ENCODE peak calls at places on chromosome 3, in nine cellular contexts. L, D, Z, Q, T, I, R, U and J are unnamed samples.

GRCh38 chr3:47152578-47152977 is 11.3 kb downstream of the SETD2 start:
- DNase-seq in Z (no peak), I (no peak), U (no peak), D (no peak), Q (no peak), R (no peak), T (no peak), L (no peak), J (no peak)

GRCh38 chr3:118809696-118810498 is 224.7 kb downstream of the IGSF11 start:
- DNase-seq in R (no peak), D (peak; percentile 33), Q (no peak), Z (peak; percentile 43), U (no peak), I (no peak), L (no peak), T (no peak), J (no peak)

GRCh38 chr3:98972155-98972554 is 70.7 kb upstream of the DCBLD2 start:
- DNase-seq in R (peak; percentile 97), L (peak; percentile 12), D (no peak), Q (no peak), Z (no peak), T (peak; percentile 93), U (no peak), I (no peak), J (no peak)

GRCh38 chr3:160184655-160185054 is 40.6 kb upstream of the C3orf80 start:
- DNase-seq in Z (no peak), I (no peak), L (no peak), R (peak; percentile 65), U (no peak), T (peak; percentile 71), Q (no peak), D (no peak), J (no peak)

GRCh38 chr3:120982608-120983320 is 74.8 kb downstream of the STXBP5L start:
- DNase-seq in R (no peak), U (no peak), Z (no peak), L (no peak), I (no peak), T (no peak), Q (no peak), D (no peak), J (no peak)

GRCh38 chr3:100254168-100254777 is 6.5 kb upstream of the TBC1D23 start:
- DNase-seq in Z (peak; percentile 53), Q (no peak), D (peak; percentile 24), I (peak; percentile 23), U (no peak), L (peak; percentile 79), R (peak; percentile 84), T (peak; percentile 44), J (peak; percentile 22)

GRCh38 chr3:79339846-79340245 is 428.0 kb downstream of the ROBO1 start:
- DNase-seq in R (no peak), U (no peak), Q (no peak), L (no peak), I (peak; percentile 76), D (no peak), T (no peak), Z (no peak), J (no peak)

GRCh38 chr3:186261638-186262037 is 100.4 kb downstream of the DGKG start:
- DNase-seq in U (no peak), I (no peak), Z (peak; percentile 44), R (no peak), T (no peak), L (no peak), Q (no peak), D (no peak), J (no peak)

GRCh38 chr3:141255864-141256263 is 24.2 kb downstream of the PXYLP1 start:
- DNase-seq in R (no peak), U (no peak), D (no peak), T (no peak), L (no peak), I (no peak), Z (no peak), Q (peak; percentile 60), J (no peak)

DNA sequence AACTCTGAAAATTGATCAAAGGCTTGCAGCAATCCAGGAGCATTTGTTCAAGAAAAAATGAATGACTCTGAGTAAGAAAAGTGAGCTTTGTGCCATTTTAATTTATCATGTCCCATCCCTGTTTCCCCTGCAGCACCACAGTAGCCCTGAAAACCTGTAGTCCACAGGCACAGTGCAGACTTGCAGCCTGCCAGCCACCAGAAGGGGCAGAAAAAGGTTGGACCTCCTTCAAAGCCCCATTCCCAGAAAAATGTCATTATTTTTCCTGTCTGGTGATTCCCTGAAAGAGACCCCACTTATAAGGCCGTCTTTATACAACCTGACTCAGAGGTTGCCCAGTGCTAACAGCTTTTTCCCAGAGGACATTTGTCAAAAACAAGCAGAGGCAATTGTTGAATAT is 137.0 kb upstream of the PLXNA1 start:
- DNase-seq in Q (no peak), I (no peak), U (no peak), R (no peak), Z (no peak), L (no peak), T (no peak), D (no peak), J (no peak)
- TF ChIP-seq CTCF in Q (no peak), I (no peak), U (no peak), R (no peak), Z (no peak), L (no peak), T (no peak), D (no peak), J (no peak)

DNA sequence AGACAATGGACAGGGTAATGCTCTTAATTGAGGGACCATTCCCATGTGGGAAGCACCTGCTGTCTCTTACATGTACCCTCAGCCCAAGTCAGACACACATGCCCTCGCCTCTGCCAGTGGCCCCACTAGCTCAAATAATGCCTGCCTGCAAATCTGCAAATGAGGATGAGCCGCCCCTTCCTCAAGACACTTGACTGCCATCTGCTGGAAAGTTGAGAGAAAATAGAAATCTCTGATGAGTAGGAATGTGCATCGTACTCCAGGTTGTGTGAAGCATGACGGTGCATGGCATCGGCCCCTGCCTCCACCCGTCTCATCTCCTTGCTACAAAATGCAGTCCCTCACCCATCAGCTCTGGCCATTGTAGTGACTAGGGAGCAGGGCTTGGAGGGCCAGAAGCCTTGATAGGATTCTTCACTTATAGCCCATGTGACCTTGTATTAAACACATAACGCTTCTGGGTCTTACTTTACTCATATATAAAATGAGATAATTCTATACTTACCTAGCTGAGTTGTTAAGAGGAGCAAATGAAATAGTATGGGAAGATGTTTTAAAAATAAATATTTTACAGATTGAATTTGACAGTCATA is 6.3 kb upstream of the SCN5A start:
- DNase-seq in T (no peak), Q (no peak), D (no peak), U (no peak), Z (peak; percentile 43), R (peak; percentile 46), L (no peak), I (no peak), J (no peak)
- TF ChIP-seq CTCF in T (peak; percentile 39), Q (no peak), D (peak; percentile 48), U (peak; percentile 73), Z (peak; percentile 34), R (peak; percentile 59), L (peak; percentile 57), I (no peak), J (peak; percentile 62)

DNA sequence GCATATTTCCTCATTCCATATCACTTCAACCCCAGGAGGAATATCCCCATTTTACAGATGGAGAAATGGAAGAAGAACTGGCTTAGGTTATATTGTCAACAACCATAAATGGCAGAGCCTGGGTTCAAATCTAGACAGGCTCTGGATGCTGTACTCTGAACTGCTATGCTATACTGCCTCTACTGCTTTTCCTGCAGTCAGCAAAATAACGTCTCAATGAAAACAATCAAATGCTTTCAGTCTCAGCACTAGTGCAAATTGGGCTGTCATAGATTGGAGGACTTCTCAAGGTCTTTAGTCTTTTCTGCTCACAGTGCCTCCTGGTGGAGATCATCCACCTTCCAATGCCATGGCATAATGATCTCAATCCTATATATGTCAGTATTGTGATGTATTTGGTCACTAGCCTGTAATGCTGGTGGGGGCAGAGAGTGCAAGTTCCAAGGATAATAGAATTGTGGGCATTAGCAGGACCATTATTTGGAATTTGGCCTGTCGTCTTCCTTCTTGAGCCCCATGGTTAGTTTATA is 285.0 kb downstream of the CLSTN2 start:
- DNase-seq in I (no peak), Q (no peak), R (no peak), U (no peak), T (no peak), Z (peak; percentile 17), L (no peak), D (peak; percentile 4), J (no peak)
- TF ChIP-seq CTCF in I (no peak), Q (no peak), R (no peak), U (no peak), T (no peak), Z (no peak), L (no peak), D (peak; percentile 66), J (no peak)

GRCh38 chr3:154801729-154802128 is 278.4 kb upstream of the MME start:
- DNase-seq in Q (no peak), Z (no peak), R (no peak), D (no peak), U (no peak), T (no peak), L (no peak), I (no peak), J (no peak)
- TF ChIP-seq CTCF in Q (no peak), Z (no peak), R (no peak), D (no peak), U (no peak), T (no peak), L (no peak), I (no peak), J (no peak)

GRCh38 chr3:53074366-53074696 is 28.5 kb upstream of the SFMBT1 start:
- DNase-seq in T (no peak), R (no peak), D (no peak), L (no peak), Z (no peak), I (no peak), U (no peak), Q (no peak), J (no peak)
- TF ChIP-seq CTCF in T (no peak), R (no peak), D (no peak), L (no peak), Z (no peak), I (no peak), U (no peak), Q (no peak), J (no peak)

DNA sequence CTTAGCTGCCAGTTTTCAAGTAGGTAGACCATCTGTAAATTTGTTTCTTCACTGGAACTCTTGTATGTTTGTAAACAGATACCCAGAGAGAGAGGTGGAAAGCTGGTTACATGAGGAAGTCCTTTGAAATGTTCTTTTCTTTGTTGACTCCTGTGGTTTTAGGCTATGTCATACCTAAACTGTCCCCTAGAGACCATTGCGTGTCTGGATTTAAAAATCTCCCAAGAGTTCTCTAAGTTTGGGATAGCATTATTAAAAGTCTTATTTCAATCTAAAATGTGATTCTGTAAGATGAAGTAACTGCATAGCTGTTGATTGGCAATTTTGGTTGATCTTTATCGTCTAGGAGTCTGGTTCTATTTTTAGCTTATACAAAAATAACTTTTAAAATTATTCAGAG is 127.2 kb downstream of the GHSR start:
- DNase-seq in I (no peak), L (no peak), Z (peak; percentile 59), U (no peak), D (no peak), R (peak; percentile 20), Q (no peak), T (no peak), J (no peak)
- TF ChIP-seq CTCF in I (no peak), L (no peak), Z (no peak), U (no peak), D (peak; percentile 1), R (no peak), Q (no peak), T (no peak), J (no peak)